ENCODE peak calls at places on chromosomes 13 and 19, in seven cellular contexts. C, K, J, W, S, T and D are unnamed samples.

GRCh38 chr13:101149735-101150380 is 266.4 kb downstream of the NALCN start:
- DNase-seq in C (no peak), K (no peak), J (no peak), W (no peak), S (peak; percentile 62), T (peak; percentile 75), D (no peak)

GRCh38 chr13:110801044-110801443 is 87.5 kb downstream of the ING1 start:
- DNase-seq in C (peak; percentile 56), K (no peak), J (no peak), W (no peak), S (no peak), T (no peak), D (no peak)

GRCh38 chr19:46239193-46239767 is 9.7 kb downstream of the IGFL1 start:
- DNase-seq in C (no peak), K (no peak), J (no peak), W (no peak), S (no peak), T (no peak), D (no peak)

GRCh38 chr19:32397736-32398135 is 7.8 kb upstream of the DPY19L3 start:
- DNase-seq in C (no peak), K (no peak), J (no peak), W (no peak), S (no peak), T (peak; percentile 69), D (no peak)

GRCh38 chr19:18856385-18857126 is 24.8 kb downstream of the UPF1 start:
- DNase-seq in C (no peak), K (no peak), J (no peak), W (no peak), S (peak; percentile 43), T (peak; percentile 99), D (no peak)

GRCh38 chr13:95896302-95896701 is 156.9 kb downstream of the UGGT2 start:
- DNase-seq in C (no peak), K (no peak), J (no peak), W (no peak), S (no peak), T (peak; percentile 62), D (no peak)

GRCh38 chr19:15417699-15418098 is 1.1 kb downstream of the AKAP8L start:
- DNase-seq in C (peak; percentile 65), K (no peak), J (no peak), W (no peak), S (no peak), T (peak; percentile 92), D (no peak)

GRCh38 chr13:36858285-36858684 is 39.3 kb downstream of the RFXAP start:
- DNase-seq in C (no peak), K (no peak), J (peak; percentile 10), W (no peak), S (peak; percentile 87), T (peak; percentile 55), D (no peak)

GRCh38 chr19:50897191-50897607 is 14.0 kb downstream of the KLK4 start:
- DNase-seq in C (no peak), K (no peak), J (no peak), W (no peak), S (no peak), T (no peak), D (no peak)

GRCh38 chr13:74325106-74325505 is 190.9 kb upstream of the KLF12 start:
- DNase-seq in C (no peak), K (no peak), J (peak; percentile 57), W (no peak), S (no peak), T (peak; percentile 66), D (no peak)

GRCh38 chr19:8306235-8307054 is 1.7 kb downstream of the CD320 start:
- DNase-seq in C (peak; percentile 64), K (no peak), J (no peak), W (peak; percentile 28), S (no peak), T (no peak), D (peak; percentile 83)

GRCh38 chr19:14416743-14417214 is 2.4 kb downstream of the DDX39A start:
- DNase-seq in C (no peak), K (no peak), J (no peak), W (no peak), S (no peak), T (no peak), D (no peak)

GRCh38 chr19:1265611-1266115 is 3.5 kb upstream of the CIRBP start:
- DNase-seq in C (peak; percentile 95), K (no peak), J (no peak), W (no peak), S (no peak), T (peak; percentile 99), D (no peak)

GRCh38 chr19:1452802-1453524 is 3.0 kb downstream of the APC2 start:
- DNase-seq in C (no peak), K (no peak), J (no peak), W (no peak), S (peak; percentile 1), T (peak; percentile 91), D (no peak)

GRCh38 chr19:31141301-31141700 is 207.9 kb downstream of the TSHZ3 start:
- DNase-seq in C (no peak), K (no peak), J (no peak), W (no peak), S (no peak), T (no peak), D (no peak)

GRCh38 chr13:33721719-33722118 is 96.2 kb upstream of the RFC3 start:
- DNase-seq in C (no peak), K (no peak), J (no peak), W (no peak), S (no peak), T (no peak), D (no peak)

GRCh38 chr19:30011051-30011578 is 69.1 kb downstream of the URI1 start:
- DNase-seq in C (no peak), K (no peak), J (no peak), W (no peak), S (peak; percentile 59), T (no peak), D (no peak)

GRCh38 chr13:98396071-98396710 is 180.7 kb downstream of the STK24 start:
- DNase-seq in C (no peak), K (no peak), J (no peak), W (no peak), S (no peak), T (no peak), D (no peak)

GRCh38 chr19:4801085-4801619 is 9.6 kb downstream of the FEM1A start:
- DNase-seq in C (no peak), K (no peak), J (no peak), W (no peak), S (no peak), T (no peak), D (no peak)

GRCh38 chr19:34353546-34353945 is 11.4 kb upstream of the GPI start:
- DNase-seq in C (no peak), K (no peak), J (no peak), W (no peak), S (no peak), T (no peak), D (no peak)

GRCh38 chr13:41995946-41996345 is 35.0 kb upstream of the VWA8 start:
- DNase-seq in C (no peak), K (no peak), J (peak; percentile 11), W (no peak), S (no peak), T (no peak), D (no peak)

DNA sequence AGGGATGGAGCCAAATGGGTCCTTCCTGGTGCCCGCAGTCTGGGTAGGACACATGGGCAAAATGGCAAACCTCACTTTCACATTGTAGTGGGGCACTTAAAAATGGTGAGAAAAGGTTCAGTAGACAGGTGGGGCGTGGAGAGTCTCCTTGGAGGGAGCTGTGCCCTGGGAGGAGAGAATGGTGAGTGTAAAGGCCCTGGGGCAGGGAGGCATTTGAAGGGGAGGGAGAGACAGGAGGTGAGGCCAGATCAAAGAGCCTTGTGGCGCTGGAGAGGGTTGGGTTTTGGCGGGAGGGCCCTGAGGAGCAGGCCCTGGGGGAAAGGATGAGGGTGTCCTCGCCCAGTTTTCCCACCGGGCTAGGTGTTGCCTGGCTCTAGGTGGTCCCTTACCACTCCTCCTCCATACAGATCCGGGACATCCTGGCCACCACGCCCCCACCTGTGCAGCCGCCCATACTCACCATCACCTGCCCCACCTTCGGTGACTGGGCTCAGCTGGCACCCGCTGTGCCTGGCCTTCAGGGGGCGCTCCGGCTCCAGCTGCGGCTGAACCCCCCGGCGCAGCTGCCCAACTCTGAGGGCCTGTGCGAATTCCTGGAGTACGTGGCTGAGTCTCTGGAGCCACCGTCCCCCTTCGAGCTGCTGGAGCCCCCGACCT is 6.3 kb downstream of the MAP1S start:
- DNase-seq in C (no peak), K (no peak), J (no peak), W (no peak), S (peak; percentile 74), T (peak; percentile 79), D (no peak)
- TF ChIP-seq CTCF in C (no peak), K (peak; percentile 32), J (peak; percentile 24), W (no peak), S (peak; percentile 72), T (peak; percentile 22), D (peak; percentile 63)

GRCh38 chr13:70795484-70795883 is 687.2 kb upstream of the KLHL1 start:
- DNase-seq in C (no peak), K (no peak), J (no peak), W (no peak), S (no peak), T (no peak), D (no peak)
- TF ChIP-seq CTCF in C (no peak), K (no peak), J (no peak), W (no peak), S (peak; percentile 34), T (no peak), D (peak; percentile 34)

DNA sequence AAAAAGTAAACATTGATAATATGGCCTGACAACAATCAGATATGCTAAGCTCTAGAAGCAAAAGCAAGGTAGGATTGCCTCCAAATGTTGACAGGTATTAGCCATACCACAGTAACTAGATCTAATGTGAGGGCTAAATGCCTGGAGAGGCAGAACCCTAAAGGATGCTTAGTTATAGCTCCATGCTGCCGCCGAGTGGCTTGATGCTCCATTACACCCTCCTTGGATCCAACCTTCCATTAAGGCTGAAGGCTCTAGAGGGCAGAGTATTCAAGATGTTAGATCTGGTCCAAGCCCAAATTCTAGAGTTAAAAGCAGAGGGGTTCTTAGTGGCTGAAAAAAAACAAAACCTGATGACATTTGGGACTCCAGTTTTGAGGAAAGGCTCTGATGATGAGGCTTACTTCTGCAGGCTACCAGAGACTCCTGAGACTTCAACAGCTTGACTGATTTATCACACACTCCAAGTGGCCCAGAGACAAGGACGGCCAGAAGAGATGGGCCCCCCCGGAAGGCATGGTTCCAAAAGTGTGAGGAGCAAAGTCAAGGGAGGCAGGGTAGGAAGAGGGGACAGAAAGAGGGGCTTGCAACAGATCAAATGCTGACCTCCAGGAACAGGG is 21.8 kb upstream of the CPB2 start:
- DNase-seq in C (no peak), K (peak; percentile 61), J (peak; percentile 20), W (peak; percentile 66), S (peak; percentile 92), T (peak; percentile 87), D (no peak)
- TF ChIP-seq CTCF in C (peak; percentile 38), K (peak; percentile 70), J (peak; percentile 85), W (peak; percentile 71), S (peak; percentile 90), T (peak; percentile 98), D (peak; percentile 93)

GRCh38 chr19:41959056-41960053 is at the start of gene RABAC1:
- DNase-seq in C (peak; percentile 93), K (peak; percentile 93), J (peak; percentile 62), W (peak; percentile 93), S (peak; percentile 99), T (peak; percentile 99), D (no peak)
- TF ChIP-seq CTCF in C (no peak), K (no peak), J (no peak), W (no peak), S (peak; percentile 34), T (no peak), D (peak; percentile 64)